ENCODE peak calls at places on chromosomes 12 and 14, in seven cellular contexts. One of them, this sample, is unnamed.

GRCh38 chr14:60922050-60922449 is 58.8 kb downstream of the TRMT5 start:
- DNase-seq in choroid plexus epithelial cell: peak
- DNase-seq in epithelial cell of esophagus: peak
- DNase-seq in left ventricle myocardium inferior: no peak
- DNase-seq in WERI-Rb-1: no peak
- DNase-seq in sigmoid colon: no peak
- DNase-seq in brain microvascular endothelial cell: no peak
- DNase-seq in this sample: peak

GRCh38 chr14:97995571-97995970 is 1198.4 kb downstream of the VRK1 start:
- DNase-seq in left ventricle myocardium inferior: no peak
- DNase-seq in choroid plexus epithelial cell: no peak
- DNase-seq in WERI-Rb-1: no peak
- DNase-seq in epithelial cell of esophagus: no peak
- DNase-seq in sigmoid colon: no peak
- DNase-seq in brain microvascular endothelial cell: no peak
- DNase-seq in this sample: no peak

GRCh38 chr14:64417042-64417770 is 29.1 kb downstream of the MTHFD1 start:
- DNase-seq in epithelial cell of esophagus: no peak
- DNase-seq in brain microvascular endothelial cell: peak
- DNase-seq in sigmoid colon: no peak
- DNase-seq in left ventricle myocardium inferior: no peak
- DNase-seq in WERI-Rb-1: no peak
- DNase-seq in choroid plexus epithelial cell: peak
- DNase-seq in this sample: peak

GRCh38 chr12:65822732-65823480 is 1.4 kb upstream of the HMGA2 start:
- DNase-seq in brain microvascular endothelial cell: peak
- DNase-seq in epithelial cell of esophagus: peak
- DNase-seq in left ventricle myocardium inferior: no peak
- DNase-seq in choroid plexus epithelial cell: peak
- DNase-seq in WERI-Rb-1: peak
- DNase-seq in sigmoid colon: no peak
- DNase-seq in this sample: peak

GRCh38 chr14:37588956-37589737 is 5.9 kb downstream of the FOXA1 start:
- DNase-seq in WERI-Rb-1: no peak
- DNase-seq in sigmoid colon: no peak
- DNase-seq in choroid plexus epithelial cell: no peak
- DNase-seq in left ventricle myocardium inferior: no peak
- DNase-seq in brain microvascular endothelial cell: no peak
- DNase-seq in epithelial cell of esophagus: peak
- DNase-seq in this sample: no peak

GRCh38 chr14:51535443-51536044 is 116.2 kb upstream of the FRMD6 start:
- DNase-seq in WERI-Rb-1: no peak
- DNase-seq in sigmoid colon: no peak
- DNase-seq in brain microvascular endothelial cell: no peak
- DNase-seq in epithelial cell of esophagus: no peak
- DNase-seq in left ventricle myocardium inferior: no peak
- DNase-seq in choroid plexus epithelial cell: no peak
- DNase-seq in this sample: no peak

GRCh38 chr14:77641534-77642341 is 25.3 kb upstream of the SPTLC2 start:
- DNase-seq in brain microvascular endothelial cell: peak
- DNase-seq in sigmoid colon: peak
- DNase-seq in choroid plexus epithelial cell: peak
- DNase-seq in epithelial cell of esophagus: peak
- DNase-seq in WERI-Rb-1: no peak
- DNase-seq in left ventricle myocardium inferior: peak
- DNase-seq in this sample: peak

GRCh38 chr14:94171208-94171607 is 2.9 kb upstream of the PPP4R4 start:
- DNase-seq in WERI-Rb-1: no peak
- DNase-seq in choroid plexus epithelial cell: no peak
- DNase-seq in epithelial cell of esophagus: peak
- DNase-seq in left ventricle myocardium inferior: no peak
- DNase-seq in brain microvascular endothelial cell: no peak
- DNase-seq in sigmoid colon: no peak
- DNase-seq in this sample: peak

GRCh38 chr12:95413576-95413975 is 60.4 kb upstream of the METAP2 start:
- DNase-seq in WERI-Rb-1: no peak
- DNase-seq in epithelial cell of esophagus: no peak
- DNase-seq in sigmoid colon: no peak
- DNase-seq in choroid plexus epithelial cell: peak
- DNase-seq in brain microvascular endothelial cell: no peak
- DNase-seq in left ventricle myocardium inferior: no peak
- DNase-seq in this sample: peak

GRCh38 chr14:90536092-90536491 is 139.3 kb downstream of the CALM1 start:
- DNase-seq in choroid plexus epithelial cell: no peak
- DNase-seq in left ventricle myocardium inferior: peak
- DNase-seq in sigmoid colon: no peak
- DNase-seq in WERI-Rb-1: peak
- DNase-seq in epithelial cell of esophagus: no peak
- DNase-seq in brain microvascular endothelial cell: no peak
- DNase-seq in this sample: peak

DNA sequence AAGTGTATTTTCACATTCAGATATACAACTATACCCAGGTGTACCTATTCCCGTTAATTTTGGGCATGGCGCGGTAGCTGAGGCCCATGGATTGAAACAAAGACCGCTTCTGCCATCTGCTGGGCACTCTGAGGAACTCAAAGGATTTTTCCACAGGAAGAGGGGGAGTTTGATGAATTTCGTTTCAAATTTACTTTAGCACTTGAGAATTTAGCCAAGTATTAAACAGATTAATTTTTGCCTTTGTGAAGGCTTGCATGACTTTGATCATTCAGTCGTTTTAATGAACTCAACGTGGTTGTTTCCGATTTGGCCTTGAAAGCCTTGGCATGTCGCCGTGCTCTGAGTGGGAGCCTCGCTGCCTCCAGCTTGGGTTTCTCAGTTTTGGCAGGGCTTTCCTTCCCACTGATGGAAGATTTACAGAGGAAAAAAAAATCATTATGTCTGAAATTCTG is 153.2 kb upstream of the DDHD1 start:
- DNase-seq in left ventricle myocardium inferior: peak
- DNase-seq in WERI-Rb-1: peak
- DNase-seq in choroid plexus epithelial cell: peak
- DNase-seq in sigmoid colon: peak
- DNase-seq in epithelial cell of esophagus: peak
- DNase-seq in brain microvascular endothelial cell: peak
- DNase-seq in this sample: peak
- H3K4me3 ChIP-seq in left ventricle myocardium inferior: peak
- H3K4me3 ChIP-seq in WERI-Rb-1: peak
- H3K4me3 ChIP-seq in choroid plexus epithelial cell: peak
- H3K4me3 ChIP-seq in sigmoid colon: peak
- H3K4me3 ChIP-seq in epithelial cell of esophagus: peak
- H3K4me3 ChIP-seq in brain microvascular endothelial cell: peak
- H3K4me3 ChIP-seq in this sample: peak

GRCh38 chr12:54004841-54005530 is 3.8 kb upstream of the HOXC8 start:
- DNase-seq in brain microvascular endothelial cell: no peak
- DNase-seq in left ventricle myocardium inferior: no peak
- DNase-seq in choroid plexus epithelial cell: no peak
- DNase-seq in epithelial cell of esophagus: no peak
- DNase-seq in WERI-Rb-1: no peak
- DNase-seq in sigmoid colon: no peak
- DNase-seq in this sample: peak
- H3K4me3 ChIP-seq in brain microvascular endothelial cell: no peak
- H3K4me3 ChIP-seq in left ventricle myocardium inferior: no peak
- H3K4me3 ChIP-seq in choroid plexus epithelial cell: no peak
- H3K4me3 ChIP-seq in epithelial cell of esophagus: no peak
- H3K4me3 ChIP-seq in WERI-Rb-1: peak
- H3K4me3 ChIP-seq in sigmoid colon: no peak
- H3K4me3 ChIP-seq in this sample: peak

DNA sequence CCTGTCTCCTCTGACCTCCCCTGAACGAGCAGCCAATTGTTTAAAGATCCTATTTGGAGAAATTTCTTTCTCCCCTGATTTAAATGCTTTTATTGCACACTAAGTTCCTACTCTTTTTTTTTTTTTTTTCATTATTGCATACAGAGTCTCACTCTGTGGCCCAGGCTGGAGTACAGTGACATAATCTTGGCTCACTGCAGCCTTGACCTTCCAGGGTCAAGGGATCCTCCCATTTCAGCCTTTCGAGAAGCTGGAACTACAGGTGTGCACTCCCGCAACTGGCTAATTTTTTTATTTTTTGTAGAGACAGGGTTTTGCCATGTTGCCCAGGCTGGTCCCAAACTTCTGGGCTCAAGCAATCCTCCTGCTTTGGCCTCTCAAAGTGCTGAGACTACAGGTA is 5.2 kb upstream of the P2RX7 start:
- DNase-seq in WERI-Rb-1: no peak
- DNase-seq in brain microvascular endothelial cell: no peak
- DNase-seq in left ventricle myocardium inferior: no peak
- DNase-seq in sigmoid colon: no peak
- DNase-seq in choroid plexus epithelial cell: no peak
- DNase-seq in epithelial cell of esophagus: no peak
- DNase-seq in this sample: no peak
- H3K4me3 ChIP-seq in WERI-Rb-1: no peak
- H3K4me3 ChIP-seq in brain microvascular endothelial cell: no peak
- H3K4me3 ChIP-seq in left ventricle myocardium inferior: no peak
- H3K4me3 ChIP-seq in sigmoid colon: no peak
- H3K4me3 ChIP-seq in choroid plexus epithelial cell: no peak
- H3K4me3 ChIP-seq in epithelial cell of esophagus: no peak
- H3K4me3 ChIP-seq in this sample: no peak

GRCh38 chr12:112185093-112185923 is 59.9 kb downstream of the TRAFD1 start:
- DNase-seq in choroid plexus epithelial cell: no peak
- DNase-seq in sigmoid colon: no peak
- DNase-seq in left ventricle myocardium inferior: no peak
- DNase-seq in epithelial cell of esophagus: no peak
- DNase-seq in WERI-Rb-1: no peak
- DNase-seq in brain microvascular endothelial cell: no peak
- DNase-seq in this sample: no peak
- H3K4me3 ChIP-seq in choroid plexus epithelial cell: no peak
- H3K4me3 ChIP-seq in sigmoid colon: no peak
- H3K4me3 ChIP-seq in left ventricle myocardium inferior: no peak
- H3K4me3 ChIP-seq in epithelial cell of esophagus: no peak
- H3K4me3 ChIP-seq in WERI-Rb-1: no peak
- H3K4me3 ChIP-seq in brain microvascular endothelial cell: no peak
- H3K4me3 ChIP-seq in this sample: no peak